ENCODE peak calls at places on chromosome 16, in five cellular contexts. One of them, this sample, is unnamed. For H3K4me1, the result is how much of the 10 kb centered on the place peaks cover.

GRCh38 chr16:25563700-25564099 is 128.1 kb upstream of the HS3ST4 start:
- DNase-seq in tibial nerve: no peak
- DNase-seq in upper lobe of left lung: no peak
- DNase-seq in lung: no peak
- DNase-seq in neural progenitor cell: no peak
- DNase-seq in this sample: no peak

GRCh38 chr16:89565506-89566372 is 5.3 kb downstream of the RPL13 start:
- DNase-seq in lung: peak
- DNase-seq in upper lobe of left lung: no peak
- DNase-seq in tibial nerve: no peak
- DNase-seq in neural progenitor cell: peak
- DNase-seq in this sample: no peak

GRCh38 chr16:24980077-24980793 is 34.9 kb downstream of the ARHGAP17 start:
- DNase-seq in lung: no peak
- DNase-seq in neural progenitor cell: no peak
- DNase-seq in tibial nerve: no peak
- DNase-seq in upper lobe of left lung: no peak
- DNase-seq in this sample: no peak

GRCh38 chr16:68216240-68216639 is 19.7 kb downstream of the ESRP2 start:
- DNase-seq in neural progenitor cell: no peak
- DNase-seq in lung: no peak
- DNase-seq in tibial nerve: no peak
- DNase-seq in upper lobe of left lung: no peak
- DNase-seq in this sample: no peak

GRCh38 chr16:86892509-86892908 is 314.2 kb downstream of the FOXL1 start:
- DNase-seq in tibial nerve: no peak
- DNase-seq in neural progenitor cell: no peak
- DNase-seq in upper lobe of left lung: no peak
- DNase-seq in lung: no peak
- DNase-seq in this sample: no peak

GRCh38 chr16:13316008-13316407 is 414.6 kb downstream of the SHISA9 start:
- DNase-seq in neural progenitor cell: no peak
- DNase-seq in lung: no peak
- DNase-seq in tibial nerve: no peak
- DNase-seq in upper lobe of left lung: no peak
- DNase-seq in this sample: no peak

GRCh38 chr16:48013476-48013875 is 142.3 kb downstream of the ABCC12 start:
- DNase-seq in lung: no peak
- DNase-seq in tibial nerve: no peak
- DNase-seq in upper lobe of left lung: no peak
- DNase-seq in neural progenitor cell: no peak
- DNase-seq in this sample: no peak

GRCh38 chr16:61313931-61314330 is 722.3 kb downstream of the CDH8 start:
- DNase-seq in upper lobe of left lung: no peak
- DNase-seq in lung: no peak
- DNase-seq in neural progenitor cell: no peak
- DNase-seq in tibial nerve: no peak
- DNase-seq in this sample: no peak

GRCh38 chr16:54422569-54422978 is 136.0 kb upstream of the IRX3 start:
- DNase-seq in tibial nerve: no peak
- DNase-seq in lung: no peak
- DNase-seq in upper lobe of left lung: no peak
- DNase-seq in neural progenitor cell: no peak
- DNase-seq in this sample: no peak

GRCh38 chr16:85208643-85209520 is 96.6 kb upstream of the CIBAR2 start:
- DNase-seq in lung: no peak
- DNase-seq in neural progenitor cell: no peak
- DNase-seq in tibial nerve: no peak
- DNase-seq in upper lobe of left lung: peak
- DNase-seq in this sample: no peak

GRCh38 chr16:68792465-68793324 is 50.6 kb upstream of the TANGO6 start:
- DNase-seq in tibial nerve: no peak
- DNase-seq in lung: no peak
- DNase-seq in upper lobe of left lung: no peak
- DNase-seq in neural progenitor cell: no peak
- DNase-seq in this sample: no peak

GRCh38 chr16:11402745-11403533 is 57.7 kb downstream of the RMI2 start:
- DNase-seq in neural progenitor cell: no peak
- DNase-seq in tibial nerve: no peak
- DNase-seq in upper lobe of left lung: no peak
- DNase-seq in lung: no peak
- DNase-seq in this sample: no peak

GRCh38 chr16:67967183-67967955 is 1.1 kb downstream of the SLC12A4 start:
- DNase-seq in lung: no peak
- DNase-seq in neural progenitor cell: no peak
- DNase-seq in tibial nerve: no peak
- DNase-seq in upper lobe of left lung: no peak
- DNase-seq in this sample: no peak

GRCh38 chr16:11372924-11373306 is 27.7 kb downstream of the RMI2 start:
- DNase-seq in upper lobe of left lung: no peak
- DNase-seq in tibial nerve: no peak
- DNase-seq in lung: no peak
- DNase-seq in neural progenitor cell: no peak
- DNase-seq in this sample: no peak

GRCh38 chr16:69772560-69773254 is 10.6 kb downstream of the WWP2 start:
- DNase-seq in tibial nerve: no peak
- DNase-seq in lung: no peak
- DNase-seq in upper lobe of left lung: no peak
- DNase-seq in neural progenitor cell: peak
- DNase-seq in this sample: no peak

GRCh38 chr16:11535494-11535893 is 51.2 kb downstream of the LITAF start:
- DNase-seq in tibial nerve: no peak
- DNase-seq in lung: no peak
- DNase-seq in neural progenitor cell: no peak
- DNase-seq in upper lobe of left lung: no peak
- DNase-seq in this sample: no peak

GRCh38 chr16:75502916-75503605 is 7.8 kb upstream of the CHST6 start:
- DNase-seq in neural progenitor cell: no peak
- DNase-seq in tibial nerve: no peak
- DNase-seq in lung: no peak
- DNase-seq in upper lobe of left lung: no peak
- DNase-seq in this sample: no peak

GRCh38 chr16:86562356-86562755 is 4.3 kb upstream of the FOXC2 start:
- DNase-seq in lung: no peak
- DNase-seq in upper lobe of left lung: no peak
- DNase-seq in neural progenitor cell: no peak
- DNase-seq in tibial nerve: no peak
- DNase-seq in this sample: no peak

GRCh38 chr16:57036945-57037344 is 47.6 kb downstream of the NLRC5 start:
- DNase-seq in lung: no peak
- DNase-seq in tibial nerve: no peak
- DNase-seq in upper lobe of left lung: no peak
- DNase-seq in neural progenitor cell: no peak
- DNase-seq in this sample: no peak

DNA sequence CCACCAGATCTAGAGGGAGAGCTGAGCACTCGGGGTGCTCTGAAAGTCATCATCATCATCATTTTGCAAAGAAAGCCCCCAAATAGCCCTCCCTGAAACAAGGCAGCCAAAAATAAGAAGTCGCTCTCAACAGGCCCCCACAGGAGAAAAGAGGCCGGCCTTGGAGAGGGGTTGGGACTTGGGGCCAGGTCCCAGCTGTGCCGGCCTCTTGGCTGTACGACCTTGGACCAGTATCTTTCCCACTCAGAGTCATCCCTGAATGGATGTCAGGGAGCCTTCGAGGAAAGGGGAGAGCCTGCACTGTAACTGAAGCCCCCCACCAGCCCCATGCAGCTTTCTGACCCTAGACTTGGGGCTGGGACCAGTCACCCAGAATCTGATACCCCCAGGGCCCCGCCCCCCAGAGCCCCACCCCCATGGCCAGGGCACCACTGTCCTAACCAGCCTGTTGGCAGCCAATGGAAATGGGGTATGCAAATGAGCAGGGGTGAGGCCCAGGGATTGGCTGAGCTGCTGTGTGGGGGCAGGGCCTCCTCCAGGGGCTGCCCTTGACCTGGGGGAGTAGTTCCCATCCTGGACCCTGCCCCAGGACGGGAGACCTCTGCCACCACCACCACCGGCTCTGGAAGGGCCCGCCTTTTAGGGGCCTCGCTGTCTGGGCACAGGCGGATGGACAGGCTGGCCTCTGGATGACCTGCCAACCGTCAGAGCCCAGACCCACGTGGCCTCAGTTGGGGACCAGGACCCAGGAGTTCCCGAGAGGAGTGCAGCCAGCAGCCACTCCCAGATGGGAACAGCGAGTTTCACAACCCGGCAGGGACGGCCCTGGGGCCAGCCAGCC is 15.4 kb downstream of the ZFPM1 start:
- DNase-seq in upper lobe of left lung: no peak
- DNase-seq in tibial nerve: no peak
- DNase-seq in lung: no peak
- DNase-seq in neural progenitor cell: peak
- DNase-seq in this sample: no peak
- H3K4me1 ChIP-seq in upper lobe of left lung: under half
- H3K4me1 ChIP-seq in tibial nerve: under half
- H3K4me1 ChIP-seq in lung: under half
- H3K4me1 ChIP-seq in neural progenitor cell: under half
- H3K4me1 ChIP-seq in this sample: under half

DNA sequence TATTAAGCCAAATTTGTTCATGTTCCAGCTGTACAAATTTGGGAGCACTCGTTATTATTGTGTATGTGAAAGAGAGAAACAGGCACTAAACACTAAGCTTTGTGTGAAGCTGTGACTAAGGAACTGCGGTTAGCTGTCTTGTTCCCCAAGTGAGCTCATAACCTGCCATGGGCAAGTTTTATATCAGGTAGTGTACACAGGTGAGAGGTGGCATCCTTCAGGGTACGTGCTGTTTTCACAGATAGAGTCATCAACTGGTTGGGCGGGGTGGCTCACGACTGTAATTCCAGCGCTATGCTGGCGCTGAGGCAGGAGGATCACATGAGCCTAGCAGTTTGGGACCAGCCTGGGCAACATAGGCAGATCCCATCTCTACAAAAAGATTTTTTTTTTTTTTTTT is 2.8 kb downstream of the DNAJA3 start:
- DNase-seq in lung: no peak
- DNase-seq in upper lobe of left lung: no peak
- DNase-seq in tibial nerve: no peak
- DNase-seq in neural progenitor cell: no peak
- DNase-seq in this sample: no peak
- H3K27ac ChIP-seq in lung: no peak
- H3K27ac ChIP-seq in upper lobe of left lung: no peak
- H3K27ac ChIP-seq in tibial nerve: no peak
- H3K27ac ChIP-seq in neural progenitor cell: no peak
- H3K27ac ChIP-seq in this sample: no peak

GRCh38 chr16:66269631-66270332 is 96.7 kb upstream of the CDH5 start:
- DNase-seq in tibial nerve: no peak
- DNase-seq in lung: no peak
- DNase-seq in neural progenitor cell: no peak
- DNase-seq in upper lobe of left lung: no peak
- DNase-seq in this sample: no peak

GRCh38 chr16:66271074-66272060 is 95.1 kb upstream of the CDH5 start:
- DNase-seq in tibial nerve: no peak
- DNase-seq in lung: no peak
- DNase-seq in upper lobe of left lung: no peak
- DNase-seq in neural progenitor cell: no peak
- DNase-seq in this sample: no peak

GRCh38 chr16:66273036-66273435 is 93.5 kb upstream of the CDH5 start:
- DNase-seq in upper lobe of left lung: no peak
- DNase-seq in tibial nerve: no peak
- DNase-seq in lung: no peak
- DNase-seq in neural progenitor cell: no peak
- DNase-seq in this sample: no peak

GRCh38 chr16:66272461-66272860 is 94.0 kb upstream of the CDH5 start:
- DNase-seq in upper lobe of left lung: no peak
- DNase-seq in tibial nerve: no peak
- DNase-seq in neural progenitor cell: no peak
- DNase-seq in lung: no peak
- DNase-seq in this sample: no peak

GRCh38 chr16:66270333-66270927 is 96.1 kb upstream of the CDH5 start:
- DNase-seq in neural progenitor cell: peak
- DNase-seq in upper lobe of left lung: peak
- DNase-seq in tibial nerve: peak
- DNase-seq in lung: peak
- DNase-seq in this sample: no peak
- TF ChIP-seq CTCF in neural progenitor cell: peak
- TF ChIP-seq CTCF in upper lobe of left lung: peak
- TF ChIP-seq CTCF in tibial nerve: peak
- TF ChIP-seq CTCF in lung: peak
- TF ChIP-seq CTCF in this sample: peak

GRCh38 chr16:2043296-2043979 is 4.2 kb downstream of the NTHL1 start:
- DNase-seq in tibial nerve: no peak
- DNase-seq in neural progenitor cell: no peak
- DNase-seq in lung: peak
- DNase-seq in upper lobe of left lung: peak
- DNase-seq in this sample: no peak
- H3K4me1 ChIP-seq in tibial nerve: under half
- H3K4me1 ChIP-seq in neural progenitor cell: under half
- H3K4me1 ChIP-seq in lung: under half
- H3K4me1 ChIP-seq in upper lobe of left lung: half or more
- H3K4me1 ChIP-seq in this sample: under half

GRCh38 chr16:4685292-4685691 is 8.1 kb upstream of the NUDT16L1 start:
- DNase-seq in upper lobe of left lung: no peak
- DNase-seq in tibial nerve: no peak
- DNase-seq in neural progenitor cell: no peak
- DNase-seq in lung: no peak
- DNase-seq in this sample: no peak
- H3K27ac ChIP-seq in upper lobe of left lung: no peak
- H3K27ac ChIP-seq in tibial nerve: no peak
- H3K27ac ChIP-seq in neural progenitor cell: no peak
- H3K27ac ChIP-seq in lung: no peak
- H3K27ac ChIP-seq in this sample: no peak

GRCh38 chr16:6081320-6081976 is 983.9 kb upstream of the EEF2KMT start:
- DNase-seq in lung: peak
- DNase-seq in tibial nerve: no peak
- DNase-seq in neural progenitor cell: peak
- DNase-seq in upper lobe of left lung: no peak
- DNase-seq in this sample: no peak
- TF ChIP-seq CTCF in lung: peak
- TF ChIP-seq CTCF in tibial nerve: no peak
- TF ChIP-seq CTCF in neural progenitor cell: peak
- TF ChIP-seq CTCF in upper lobe of left lung: peak
- TF ChIP-seq CTCF in this sample: no peak